ENCODE peak calls at places on chromosomes 11 and 22, in eight cellular contexts. A is SW480, R is amygdala, N is fibroblast of mammary gland, S is psoas muscle, V is pulmonary artery endothelial cell, W is mucosa of descending colon, C is H7. D is an unnamed sample.

GRCh38 chr11:23232652-23233051 is 372.4 kb upstream of the CCDC179 start:
- DNase-seq in C (no peak), A (no peak), N (no peak), V (no peak), S (no peak), W (no peak), R (no peak), D (no peak)

GRCh38 chr11:74460481-74461154 is 6.7 kb downstream of the KCNE3 start:
- DNase-seq in N (peak; percentile 60), A (no peak), C (no peak), R (no peak), W (no peak), V (no peak), S (no peak), D (no peak)

GRCh38 chr22:20567993-20568417 is 60.6 kb downstream of the MED15 start:
- DNase-seq in V (no peak), R (no peak), S (no peak), W (peak; percentile 49), N (peak; percentile 76), A (peak; percentile 26), C (peak; percentile 73), D (no peak)

GRCh38 chr11:47800759-47801158 is 33.6 kb upstream of the FNBP4 start:
- DNase-seq in S (no peak), A (peak; percentile 5), W (no peak), V (no peak), R (no peak), C (no peak), N (no peak), D (no peak)

GRCh38 chr11:19393119-19393518 is 152.4 kb upstream of the E2F8 start:
- DNase-seq in W (no peak), C (no peak), R (no peak), V (no peak), A (no peak), S (no peak), N (no peak), D (no peak)

GRCh38 chr22:37898441-37899181 is 7.5 kb upstream of the MICALL1 start:
- DNase-seq in S (no peak), C (peak; percentile 57), W (no peak), V (no peak), R (no peak), N (no peak), A (peak; percentile 79), D (no peak)

GRCh38 chr11:17405232-17406005 is 17.0 kb upstream of the KCNJ11 start:
- DNase-seq in R (peak; percentile 45), W (peak; percentile 78), N (peak; percentile 54), C (peak; percentile 76), A (peak; percentile 84), S (peak; percentile 85), V (no peak), D (no peak)

GRCh38 chr22:38218661-38219331 is 17.0 kb downstream of the MAFF start:
- DNase-seq in N (peak; percentile 89), S (peak; percentile 81), V (peak; percentile 86), R (no peak), C (peak; percentile 93), A (peak; percentile 91), W (peak; percentile 91), D (no peak)

GRCh38 chr11:353315-353857 is 15.9 kb upstream of the B4GALNT4 start:
- DNase-seq in W (peak; percentile 80), N (peak; percentile 87), A (no peak), C (peak; percentile 65), V (no peak), R (no peak), S (peak; percentile 86), D (no peak)

GRCh38 chr11:130581631-130582030 is 133.2 kb downstream of the ADAMTS15 start:
- DNase-seq in N (no peak), A (no peak), V (no peak), S (no peak), R (no peak), C (no peak), W (no peak), D (no peak)

GRCh38 chr22:21055564-21055834 is 9.8 kb downstream of the LRRC74B start:
- DNase-seq in S (no peak), R (no peak), V (no peak), A (no peak), W (no peak), C (no peak), N (no peak), D (no peak)

GRCh38 chr11:106724293-106724892 is 293.9 kb downstream of the GUCY1A2 start:
- DNase-seq in V (no peak), A (no peak), R (no peak), S (no peak), C (no peak), W (no peak), N (peak; percentile 49), D (no peak)